ENCODE peak calls at places on chromosomes 6 and 20, in six cellular contexts. One of them, this sample, is unnamed.

GRCh38 chr6:43668151-43669028 is 19.2 kb downstream of the MRPS18A start:
- DNase-seq in HEK293T: peak
- DNase-seq in Ammon's horn: no peak
- DNase-seq in pons: peak
- DNase-seq in lung microvascular endothelial cell: peak
- DNase-seq in naive thymus-derived CD8-positive, alpha-beta T cell: peak
- DNase-seq in this sample: peak

GRCh38 chr6:11495565-11496145 is 41.9 kb upstream of the TMEM170B start:
- DNase-seq in HEK293T: no peak
- DNase-seq in Ammon's horn: no peak
- DNase-seq in pons: no peak
- DNase-seq in lung microvascular endothelial cell: no peak
- DNase-seq in naive thymus-derived CD8-positive, alpha-beta T cell: no peak
- DNase-seq in this sample: no peak

GRCh38 chr6:170114956-170115855 is 175.7 kb downstream of the DLL1 start:
- DNase-seq in HEK293T: no peak
- DNase-seq in Ammon's horn: no peak
- DNase-seq in pons: no peak
- DNase-seq in lung microvascular endothelial cell: no peak
- DNase-seq in naive thymus-derived CD8-positive, alpha-beta T cell: no peak
- DNase-seq in this sample: no peak

GRCh38 chr6:80886475-80886874 is 780.0 kb downstream of the BCKDHB start:
- DNase-seq in HEK293T: no peak
- DNase-seq in Ammon's horn: no peak
- DNase-seq in pons: no peak
- DNase-seq in lung microvascular endothelial cell: no peak
- DNase-seq in naive thymus-derived CD8-positive, alpha-beta T cell: no peak
- DNase-seq in this sample: no peak

GRCh38 chr20:24916412-24916811 is 32.7 kb upstream of the CST7 start:
- DNase-seq in HEK293T: no peak
- DNase-seq in Ammon's horn: no peak
- DNase-seq in pons: no peak
- DNase-seq in lung microvascular endothelial cell: no peak
- DNase-seq in naive thymus-derived CD8-positive, alpha-beta T cell: no peak
- DNase-seq in this sample: no peak

GRCh38 chr6:97947841-97948240 is 664.8 kb upstream of the MMS22L start:
- DNase-seq in HEK293T: no peak
- DNase-seq in Ammon's horn: no peak
- DNase-seq in pons: peak
- DNase-seq in lung microvascular endothelial cell: peak
- DNase-seq in naive thymus-derived CD8-positive, alpha-beta T cell: no peak
- DNase-seq in this sample: peak

GRCh38 chr6:154397491-154398195 is 41.0 kb upstream of the IPCEF1 start:
- DNase-seq in HEK293T: no peak
- DNase-seq in Ammon's horn: no peak
- DNase-seq in pons: no peak
- DNase-seq in lung microvascular endothelial cell: no peak
- DNase-seq in naive thymus-derived CD8-positive, alpha-beta T cell: no peak
- DNase-seq in this sample: no peak

GRCh38 chr20:41499961-41500725 is 118.0 kb downstream of the CHD6 start:
- DNase-seq in HEK293T: no peak
- DNase-seq in Ammon's horn: no peak
- DNase-seq in pons: no peak
- DNase-seq in lung microvascular endothelial cell: no peak
- DNase-seq in naive thymus-derived CD8-positive, alpha-beta T cell: no peak
- DNase-seq in this sample: no peak

GRCh38 chr20:5127204-5127858 is 523 bp downstream of the CDS2 start:
- DNase-seq in HEK293T: peak
- DNase-seq in Ammon's horn: peak
- DNase-seq in pons: no peak
- DNase-seq in lung microvascular endothelial cell: peak
- DNase-seq in naive thymus-derived CD8-positive, alpha-beta T cell: peak
- DNase-seq in this sample: peak

GRCh38 chr6:12163149-12163548 is 127.0 kb upstream of the EDN1 start:
- DNase-seq in HEK293T: no peak
- DNase-seq in Ammon's horn: no peak
- DNase-seq in pons: no peak
- DNase-seq in lung microvascular endothelial cell: no peak
- DNase-seq in naive thymus-derived CD8-positive, alpha-beta T cell: peak
- DNase-seq in this sample: no peak

GRCh38 chr6:3026811-3027626 is 27.3 kb downstream of the NQO2 start:
- DNase-seq in HEK293T: no peak
- DNase-seq in Ammon's horn: peak
- DNase-seq in pons: peak
- DNase-seq in lung microvascular endothelial cell: no peak
- DNase-seq in naive thymus-derived CD8-positive, alpha-beta T cell: no peak
- DNase-seq in this sample: no peak

GRCh38 chr20:12241065-12241464 is 323.4 kb downstream of the BTBD3 start:
- DNase-seq in HEK293T: no peak
- DNase-seq in Ammon's horn: no peak
- DNase-seq in pons: no peak
- DNase-seq in lung microvascular endothelial cell: no peak
- DNase-seq in naive thymus-derived CD8-positive, alpha-beta T cell: no peak
- DNase-seq in this sample: no peak

GRCh38 chr6:165245287-165245686 is 64.1 kb downstream of the C6orf118 start:
- DNase-seq in HEK293T: no peak
- DNase-seq in Ammon's horn: peak
- DNase-seq in pons: peak
- DNase-seq in lung microvascular endothelial cell: no peak
- DNase-seq in naive thymus-derived CD8-positive, alpha-beta T cell: no peak
- DNase-seq in this sample: no peak

GRCh38 chr20:57627339-57627738 is 7.1 kb upstream of the ZBP1 start:
- DNase-seq in HEK293T: no peak
- DNase-seq in Ammon's horn: no peak
- DNase-seq in pons: no peak
- DNase-seq in lung microvascular endothelial cell: no peak
- DNase-seq in naive thymus-derived CD8-positive, alpha-beta T cell: no peak
- DNase-seq in this sample: no peak

GRCh38 chr6:20696676-20697075 is 162.4 kb downstream of the CDKAL1 start:
- DNase-seq in HEK293T: no peak
- DNase-seq in Ammon's horn: no peak
- DNase-seq in pons: no peak
- DNase-seq in lung microvascular endothelial cell: no peak
- DNase-seq in naive thymus-derived CD8-positive, alpha-beta T cell: no peak
- DNase-seq in this sample: no peak

GRCh38 chr6:57294829-57295228 is 22.6 kb upstream of the PRIM2 start:
- DNase-seq in HEK293T: no peak
- DNase-seq in Ammon's horn: no peak
- DNase-seq in pons: no peak
- DNase-seq in lung microvascular endothelial cell: no peak
- DNase-seq in naive thymus-derived CD8-positive, alpha-beta T cell: no peak
- DNase-seq in this sample: no peak

GRCh38 chr20:34581341-34582189 is 23.0 kb downstream of the MAP1LC3A start:
- DNase-seq in HEK293T: peak
- DNase-seq in Ammon's horn: peak
- DNase-seq in pons: peak
- DNase-seq in lung microvascular endothelial cell: peak
- DNase-seq in naive thymus-derived CD8-positive, alpha-beta T cell: no peak
- DNase-seq in this sample: peak

GRCh38 chr6:119655124-119655523 is 305.6 kb upstream of the MAN1A1 start:
- DNase-seq in HEK293T: no peak
- DNase-seq in Ammon's horn: no peak
- DNase-seq in pons: no peak
- DNase-seq in lung microvascular endothelial cell: no peak
- DNase-seq in naive thymus-derived CD8-positive, alpha-beta T cell: no peak
- DNase-seq in this sample: no peak

GRCh38 chr6:157650261-157650640 is 172.8 kb upstream of the SNX9 start:
- DNase-seq in HEK293T: no peak
- DNase-seq in Ammon's horn: peak
- DNase-seq in pons: peak
- DNase-seq in lung microvascular endothelial cell: no peak
- DNase-seq in naive thymus-derived CD8-positive, alpha-beta T cell: no peak
- DNase-seq in this sample: no peak

GRCh38 chr6:27650620-27651370 is 177.9 kb upstream of the ZNF184 start:
- DNase-seq in HEK293T: peak
- DNase-seq in Ammon's horn: no peak
- DNase-seq in pons: peak
- DNase-seq in lung microvascular endothelial cell: peak
- DNase-seq in naive thymus-derived CD8-positive, alpha-beta T cell: no peak
- DNase-seq in this sample: peak

GRCh38 chr6:14211596-14211961 is 94.0 kb downstream of the CD83 start:
- DNase-seq in HEK293T: peak
- DNase-seq in Ammon's horn: peak
- DNase-seq in pons: peak
- DNase-seq in lung microvascular endothelial cell: peak
- DNase-seq in naive thymus-derived CD8-positive, alpha-beta T cell: peak
- DNase-seq in this sample: no peak

GRCh38 chr6:70282906-70283461 is 19.9 kb downstream of the COL9A1 start:
- DNase-seq in HEK293T: no peak
- DNase-seq in Ammon's horn: no peak
- DNase-seq in pons: no peak
- DNase-seq in lung microvascular endothelial cell: no peak
- DNase-seq in naive thymus-derived CD8-positive, alpha-beta T cell: no peak
- DNase-seq in this sample: no peak

GRCh38 chr20:19047040-19047950 is 165.1 kb upstream of the SLC24A3 start:
- DNase-seq in HEK293T: no peak
- DNase-seq in Ammon's horn: no peak
- DNase-seq in pons: no peak
- DNase-seq in lung microvascular endothelial cell: no peak
- DNase-seq in naive thymus-derived CD8-positive, alpha-beta T cell: no peak
- DNase-seq in this sample: no peak

GRCh38 chr20:36162272-36162966 is 7.9 kb downstream of the EPB41L1 start:
- DNase-seq in HEK293T: peak
- DNase-seq in Ammon's horn: peak
- DNase-seq in pons: no peak
- DNase-seq in lung microvascular endothelial cell: peak
- DNase-seq in naive thymus-derived CD8-positive, alpha-beta T cell: no peak
- DNase-seq in this sample: no peak

GRCh38 chr6:106253194-106253593 is 72.4 kb downstream of the ATG5 start:
- DNase-seq in HEK293T: no peak
- DNase-seq in Ammon's horn: no peak
- DNase-seq in pons: no peak
- DNase-seq in lung microvascular endothelial cell: peak
- DNase-seq in naive thymus-derived CD8-positive, alpha-beta T cell: no peak
- DNase-seq in this sample: peak

GRCh38 chr6:18681828-18682503 is 294.8 kb downstream of the RNF144B start:
- DNase-seq in HEK293T: no peak
- DNase-seq in Ammon's horn: no peak
- DNase-seq in pons: no peak
- DNase-seq in lung microvascular endothelial cell: no peak
- DNase-seq in naive thymus-derived CD8-positive, alpha-beta T cell: no peak
- DNase-seq in this sample: no peak

GRCh38 chr6:142935553-142936517 is 9.1 kb downstream of the HIVEP2 start:
- DNase-seq in HEK293T: no peak
- DNase-seq in Ammon's horn: no peak
- DNase-seq in pons: no peak
- DNase-seq in lung microvascular endothelial cell: no peak
- DNase-seq in naive thymus-derived CD8-positive, alpha-beta T cell: no peak
- DNase-seq in this sample: no peak